ENCODE peak calls at places on chromosomes 13 and 19, in nine cellular contexts. One of them, this sample, is unnamed.

GRCh38 chr19:14073925-14074838 is 1.6 kb downstream of the MISP3 start:
- DNase-seq in transverse colon: peak; percentile 78
- DNase-seq in neural crest cell: no peak
- DNase-seq in thyroid gland: peak; percentile 36
- DNase-seq in retinal pigment epithelial cell: no peak
- DNase-seq in nephron progenitor cell: peak; percentile 37
- DNase-seq in WTC11: no peak
- DNase-seq in left ventricle myocardium inferior: no peak
- DNase-seq in dorsolateral prefrontal cortex: peak; percentile 57
- DNase-seq in this sample: peak; percentile 50

GRCh38 chr19:23415561-23416191 is 20.4 kb upstream of the ZNF91 start:
- DNase-seq in left ventricle myocardium inferior: peak; percentile 46
- DNase-seq in retinal pigment epithelial cell: no peak
- DNase-seq in thyroid gland: peak; percentile 50
- DNase-seq in nephron progenitor cell: peak; percentile 72
- DNase-seq in WTC11: peak; percentile 90
- DNase-seq in transverse colon: peak; percentile 86
- DNase-seq in neural crest cell: peak; percentile 61
- DNase-seq in dorsolateral prefrontal cortex: no peak
- DNase-seq in this sample: peak; percentile 84

GRCh38 chr19:48506138-48506733 is 5.4 kb downstream of the LMTK3 start:
- DNase-seq in left ventricle myocardium inferior: no peak
- DNase-seq in nephron progenitor cell: no peak
- DNase-seq in dorsolateral prefrontal cortex: no peak
- DNase-seq in WTC11: no peak
- DNase-seq in thyroid gland: no peak
- DNase-seq in transverse colon: no peak
- DNase-seq in neural crest cell: no peak
- DNase-seq in retinal pigment epithelial cell: no peak
- DNase-seq in this sample: no peak

GRCh38 chr13:99258946-99259345 is 767 bp upstream of the GPR18 start:
- DNase-seq in left ventricle myocardium inferior: no peak
- DNase-seq in WTC11: no peak
- DNase-seq in dorsolateral prefrontal cortex: no peak
- DNase-seq in retinal pigment epithelial cell: no peak
- DNase-seq in nephron progenitor cell: no peak
- DNase-seq in thyroid gland: no peak
- DNase-seq in transverse colon: no peak
- DNase-seq in neural crest cell: no peak
- DNase-seq in this sample: no peak

GRCh38 chr13:57546942-57547341 is 84.6 kb upstream of the PCDH17 start:
- DNase-seq in dorsolateral prefrontal cortex: no peak
- DNase-seq in neural crest cell: no peak
- DNase-seq in WTC11: no peak
- DNase-seq in left ventricle myocardium inferior: no peak
- DNase-seq in retinal pigment epithelial cell: no peak
- DNase-seq in thyroid gland: no peak
- DNase-seq in transverse colon: no peak
- DNase-seq in nephron progenitor cell: no peak
- DNase-seq in this sample: no peak

GRCh38 chr13:73625562-73626339 is 508.5 kb downstream of the KLF12 start:
- DNase-seq in retinal pigment epithelial cell: no peak
- DNase-seq in transverse colon: no peak
- DNase-seq in WTC11: no peak
- DNase-seq in left ventricle myocardium inferior: no peak
- DNase-seq in neural crest cell: no peak
- DNase-seq in nephron progenitor cell: no peak
- DNase-seq in dorsolateral prefrontal cortex: no peak
- DNase-seq in thyroid gland: no peak
- DNase-seq in this sample: no peak

GRCh38 chr13:67841071-67841470 is 610.9 kb upstream of the PCDH9 start:
- DNase-seq in retinal pigment epithelial cell: no peak
- DNase-seq in dorsolateral prefrontal cortex: no peak
- DNase-seq in nephron progenitor cell: no peak
- DNase-seq in thyroid gland: no peak
- DNase-seq in WTC11: peak; percentile 72
- DNase-seq in neural crest cell: no peak
- DNase-seq in left ventricle myocardium inferior: no peak
- DNase-seq in transverse colon: no peak
- DNase-seq in this sample: no peak

GRCh38 chr13:28451482-28452217 is 43.3 kb downstream of the FLT1 start:
- DNase-seq in transverse colon: no peak
- DNase-seq in nephron progenitor cell: peak; percentile 25
- DNase-seq in WTC11: peak; percentile 66
- DNase-seq in left ventricle myocardium inferior: no peak
- DNase-seq in neural crest cell: no peak
- DNase-seq in thyroid gland: peak; percentile 5
- DNase-seq in retinal pigment epithelial cell: no peak
- DNase-seq in dorsolateral prefrontal cortex: no peak
- DNase-seq in this sample: no peak

GRCh38 chr13:107866007-107866665 is 349.2 kb downstream of the LIG4 start:
- DNase-seq in nephron progenitor cell: peak; percentile 60
- DNase-seq in neural crest cell: peak; percentile 36
- DNase-seq in WTC11: peak; percentile 47
- DNase-seq in thyroid gland: peak; percentile 25
- DNase-seq in retinal pigment epithelial cell: no peak
- DNase-seq in dorsolateral prefrontal cortex: peak; percentile 64
- DNase-seq in transverse colon: no peak
- DNase-seq in left ventricle myocardium inferior: no peak
- DNase-seq in this sample: peak; percentile 68

GRCh38 chr13:113928701-113929627 is 44.9 kb downstream of the C13orf46 start:
- DNase-seq in neural crest cell: no peak
- DNase-seq in dorsolateral prefrontal cortex: no peak
- DNase-seq in transverse colon: peak; percentile 46
- DNase-seq in left ventricle myocardium inferior: peak; percentile 90
- DNase-seq in retinal pigment epithelial cell: peak; percentile 26
- DNase-seq in nephron progenitor cell: no peak
- DNase-seq in thyroid gland: peak; percentile 91
- DNase-seq in WTC11: peak; percentile 9
- DNase-seq in this sample: no peak

GRCh38 chr13:77016888-77017623 is 9.9 kb downstream of the FBXL3 start:
- DNase-seq in thyroid gland: no peak
- DNase-seq in WTC11: no peak
- DNase-seq in dorsolateral prefrontal cortex: no peak
- DNase-seq in transverse colon: no peak
- DNase-seq in retinal pigment epithelial cell: no peak
- DNase-seq in nephron progenitor cell: no peak
- DNase-seq in left ventricle myocardium inferior: no peak
- DNase-seq in neural crest cell: no peak
- DNase-seq in this sample: no peak

GRCh38 chr19:13002389-13002898 is 7.2 kb downstream of the NFIX start:
- DNase-seq in dorsolateral prefrontal cortex: peak; percentile 92
- DNase-seq in neural crest cell: no peak
- DNase-seq in transverse colon: no peak
- DNase-seq in thyroid gland: peak; percentile 64
- DNase-seq in left ventricle myocardium inferior: peak; percentile 55
- DNase-seq in retinal pigment epithelial cell: no peak
- DNase-seq in nephron progenitor cell: no peak
- DNase-seq in WTC11: no peak
- DNase-seq in this sample: no peak

GRCh38 chr19:7783991-7784421 is 21.0 kb downstream of the CLEC4M start:
- DNase-seq in thyroid gland: no peak
- DNase-seq in WTC11: no peak
- DNase-seq in neural crest cell: no peak
- DNase-seq in dorsolateral prefrontal cortex: no peak
- DNase-seq in nephron progenitor cell: no peak
- DNase-seq in left ventricle myocardium inferior: no peak
- DNase-seq in retinal pigment epithelial cell: no peak
- DNase-seq in transverse colon: no peak
- DNase-seq in this sample: no peak

GRCh38 chr13:79901336-79901735 is 420.4 kb downstream of the NDFIP2 start:
- DNase-seq in neural crest cell: no peak
- DNase-seq in dorsolateral prefrontal cortex: peak; percentile 51
- DNase-seq in nephron progenitor cell: no peak
- DNase-seq in WTC11: peak; percentile 12
- DNase-seq in transverse colon: no peak
- DNase-seq in left ventricle myocardium inferior: no peak
- DNase-seq in retinal pigment epithelial cell: no peak
- DNase-seq in thyroid gland: no peak
- DNase-seq in this sample: no peak

DNA sequence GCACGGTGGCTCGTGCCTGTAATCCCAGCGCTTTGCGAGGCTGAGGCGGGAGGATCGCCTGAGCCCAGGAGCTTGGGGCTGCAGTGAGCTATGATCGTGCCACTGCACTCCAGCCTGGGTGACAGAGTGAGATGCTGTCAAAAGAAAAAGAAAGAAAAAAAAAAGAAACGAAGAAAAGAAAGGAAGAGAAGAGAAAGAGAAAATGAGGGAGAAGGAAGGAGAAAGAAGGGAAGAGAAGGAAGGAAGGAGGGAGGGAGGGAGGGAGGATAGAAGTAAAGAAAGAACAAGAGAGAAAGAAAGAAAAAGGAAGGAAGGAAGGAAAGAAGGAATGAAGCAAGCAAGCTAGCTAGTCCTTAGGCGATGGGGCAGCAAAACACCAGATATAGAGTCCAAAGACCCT is 14.1 kb downstream of the PTPRS start:
- DNase-seq in retinal pigment epithelial cell: no peak
- DNase-seq in neural crest cell: no peak
- DNase-seq in dorsolateral prefrontal cortex: no peak
- DNase-seq in left ventricle myocardium inferior: no peak
- DNase-seq in thyroid gland: no peak
- DNase-seq in WTC11: no peak
- DNase-seq in nephron progenitor cell: no peak
- DNase-seq in transverse colon: no peak
- DNase-seq in this sample: no peak
- TF ChIP-seq CTCF in retinal pigment epithelial cell: no peak
- TF ChIP-seq CTCF in neural crest cell: no peak
- TF ChIP-seq CTCF in dorsolateral prefrontal cortex: no peak
- TF ChIP-seq CTCF in left ventricle myocardium inferior: no peak
- TF ChIP-seq CTCF in thyroid gland: no peak
- TF ChIP-seq CTCF in WTC11: no peak
- TF ChIP-seq CTCF in nephron progenitor cell: no peak
- TF ChIP-seq CTCF in transverse colon: no peak
- TF ChIP-seq CTCF in this sample: no peak

GRCh38 chr19:1247747-1248453 is 483 bp upstream of the MIDN start:
- DNase-seq in dorsolateral prefrontal cortex: no peak
- DNase-seq in retinal pigment epithelial cell: no peak
- DNase-seq in left ventricle myocardium inferior: peak; percentile 77
- DNase-seq in WTC11: peak; percentile 71
- DNase-seq in neural crest cell: no peak
- DNase-seq in nephron progenitor cell: peak; percentile 57
- DNase-seq in thyroid gland: peak; percentile 71
- DNase-seq in transverse colon: peak; percentile 82
- DNase-seq in this sample: peak; percentile 65
- TF ChIP-seq CTCF in dorsolateral prefrontal cortex: peak; percentile 10
- TF ChIP-seq CTCF in retinal pigment epithelial cell: peak; percentile 50
- TF ChIP-seq CTCF in left ventricle myocardium inferior: peak; percentile 28
- TF ChIP-seq CTCF in WTC11: no peak
- TF ChIP-seq CTCF in neural crest cell: no peak
- TF ChIP-seq CTCF in nephron progenitor cell: no peak
- TF ChIP-seq CTCF in thyroid gland: no peak
- TF ChIP-seq CTCF in transverse colon: peak; percentile 38
- TF ChIP-seq CTCF in this sample: no peak

GRCh38 chr13:60260440-60260839 is 96.7 kb upstream of the DIAPH3 start:
- DNase-seq in thyroid gland: no peak
- DNase-seq in WTC11: peak; percentile 13
- DNase-seq in neural crest cell: no peak
- DNase-seq in left ventricle myocardium inferior: no peak
- DNase-seq in nephron progenitor cell: no peak
- DNase-seq in retinal pigment epithelial cell: no peak
- DNase-seq in transverse colon: no peak
- DNase-seq in dorsolateral prefrontal cortex: no peak
- DNase-seq in this sample: no peak
- TF ChIP-seq CTCF in thyroid gland: no peak
- TF ChIP-seq CTCF in WTC11: no peak
- TF ChIP-seq CTCF in neural crest cell: peak; percentile 33
- TF ChIP-seq CTCF in left ventricle myocardium inferior: no peak
- TF ChIP-seq CTCF in nephron progenitor cell: no peak
- TF ChIP-seq CTCF in retinal pigment epithelial cell: no peak
- TF ChIP-seq CTCF in transverse colon: no peak
- TF ChIP-seq CTCF in dorsolateral prefrontal cortex: no peak
- TF ChIP-seq CTCF in this sample: no peak

GRCh38 chr19:33622505-33622808 is 704 bp downstream of the CHST8 start:
- DNase-seq in thyroid gland: no peak
- DNase-seq in nephron progenitor cell: no peak
- DNase-seq in neural crest cell: no peak
- DNase-seq in left ventricle myocardium inferior: no peak
- DNase-seq in dorsolateral prefrontal cortex: no peak
- DNase-seq in WTC11: peak; percentile 28
- DNase-seq in retinal pigment epithelial cell: no peak
- DNase-seq in transverse colon: no peak
- DNase-seq in this sample: no peak

GRCh38 chr19:33621811-33622504 is at the start of gene CHST8:
- DNase-seq in thyroid gland: peak; percentile 13
- DNase-seq in dorsolateral prefrontal cortex: peak; percentile 64
- DNase-seq in transverse colon: peak; percentile 18
- DNase-seq in neural crest cell: peak; percentile 61
- DNase-seq in nephron progenitor cell: peak; percentile 84
- DNase-seq in left ventricle myocardium inferior: peak; percentile 40
- DNase-seq in WTC11: peak; percentile 78
- DNase-seq in retinal pigment epithelial cell: no peak
- DNase-seq in this sample: peak; percentile 91

GRCh38 chr19:33627526-33627925 is 5.8 kb downstream of the CHST8 start:
- DNase-seq in neural crest cell: no peak
- DNase-seq in left ventricle myocardium inferior: no peak
- DNase-seq in nephron progenitor cell: no peak
- DNase-seq in retinal pigment epithelial cell: no peak
- DNase-seq in WTC11: no peak
- DNase-seq in dorsolateral prefrontal cortex: no peak
- DNase-seq in thyroid gland: no peak
- DNase-seq in transverse colon: no peak
- DNase-seq in this sample: no peak

GRCh38 chr19:33622809-33623511 is 1.2 kb downstream of the CHST8 start:
- DNase-seq in left ventricle myocardium inferior: no peak
- DNase-seq in neural crest cell: no peak
- DNase-seq in transverse colon: no peak
- DNase-seq in dorsolateral prefrontal cortex: no peak
- DNase-seq in nephron progenitor cell: peak; percentile 38
- DNase-seq in thyroid gland: no peak
- DNase-seq in retinal pigment epithelial cell: no peak
- DNase-seq in WTC11: peak; percentile 50
- DNase-seq in this sample: peak; percentile 72

GRCh38 chr19:33624586-33625153 is 2.9 kb downstream of the CHST8 start:
- DNase-seq in retinal pigment epithelial cell: no peak
- DNase-seq in nephron progenitor cell: peak; percentile 28
- DNase-seq in transverse colon: no peak
- DNase-seq in neural crest cell: no peak
- DNase-seq in thyroid gland: no peak
- DNase-seq in dorsolateral prefrontal cortex: no peak
- DNase-seq in WTC11: no peak
- DNase-seq in left ventricle myocardium inferior: no peak
- DNase-seq in this sample: no peak
- TF ChIP-seq CTCF in retinal pigment epithelial cell: no peak
- TF ChIP-seq CTCF in nephron progenitor cell: no peak
- TF ChIP-seq CTCF in transverse colon: no peak
- TF ChIP-seq CTCF in neural crest cell: no peak
- TF ChIP-seq CTCF in thyroid gland: no peak
- TF ChIP-seq CTCF in dorsolateral prefrontal cortex: no peak
- TF ChIP-seq CTCF in WTC11: no peak
- TF ChIP-seq CTCF in left ventricle myocardium inferior: no peak
- TF ChIP-seq CTCF in this sample: no peak

GRCh38 chr13:91308299-91308698 is 39.2 kb upstream of the MIR17HG start:
- DNase-seq in neural crest cell: no peak
- DNase-seq in nephron progenitor cell: no peak
- DNase-seq in transverse colon: no peak
- DNase-seq in left ventricle myocardium inferior: no peak
- DNase-seq in dorsolateral prefrontal cortex: no peak
- DNase-seq in retinal pigment epithelial cell: no peak
- DNase-seq in WTC11: no peak
- DNase-seq in thyroid gland: no peak
- DNase-seq in this sample: no peak
- TF ChIP-seq CTCF in neural crest cell: peak; percentile 26
- TF ChIP-seq CTCF in nephron progenitor cell: no peak
- TF ChIP-seq CTCF in transverse colon: no peak
- TF ChIP-seq CTCF in left ventricle myocardium inferior: no peak
- TF ChIP-seq CTCF in dorsolateral prefrontal cortex: no peak
- TF ChIP-seq CTCF in retinal pigment epithelial cell: peak; percentile 24
- TF ChIP-seq CTCF in WTC11: no peak
- TF ChIP-seq CTCF in thyroid gland: no peak
- TF ChIP-seq CTCF in this sample: no peak